ENCODE peak calls at places on chromosomes 13 and 19, in five cellular contexts. V, Z, M, Y and D are unnamed samples.

GRCh38 chr13:48954086-48954485 is 21.6 kb upstream of the FNDC3A start:
- DNase-seq in V (no peak), Z (no peak), M (no peak), Y (peak), D (no peak)

GRCh38 chr19:39166571-39167391 is 30.0 kb upstream of the NCCRP1 start:
- DNase-seq in V (no peak), Z (no peak), M (no peak), Y (peak), D (no peak)

GRCh38 chr13:109206616-109207015 is 577.2 kb downstream of the MYO16 start:
- DNase-seq in V (no peak), Z (no peak), M (no peak), Y (no peak), D (no peak)

GRCh38 chr13:38767506-38768265 is 80.8 kb downstream of the FREM2 start:
- DNase-seq in V (no peak), Z (no peak), M (no peak), Y (no peak), D (no peak)

GRCh38 chr19:17404621-17405249 is 695 bp downstream of the BST2 start:
- DNase-seq in V (no peak), Z (no peak), M (no peak), Y (no peak), D (no peak)

GRCh38 chr13:33204130-33204927 is 81.2 kb downstream of the STARD13 start:
- DNase-seq in V (no peak), Z (no peak), M (no peak), Y (no peak), D (peak)

GRCh38 chr13:51935326-51936171 is 73.8 kb downstream of the CCDC70 start:
- DNase-seq in V (peak), Z (peak), M (peak), Y (no peak), D (no peak)

GRCh38 chr19:36573948-36574726 is 1.0 kb upstream of the ZNF529 start:
- DNase-seq in V (no peak), Z (no peak), M (no peak), Y (peak), D (no peak)

GRCh38 chr19:1847684-1848398 is 442 bp downstream of the REXO1 start:
- DNase-seq in V (no peak), Z (peak), M (peak), Y (peak), D (no peak)

GRCh38 chr19:58085348-58085875 is 12.6 kb downstream of the ZSCAN18 start:
- DNase-seq in V (no peak), Z (no peak), M (no peak), Y (no peak), D (no peak)

GRCh38 chr19:40251244-40251643 is 24.8 kb upstream of the CCNP start:
- DNase-seq in V (no peak), Z (no peak), M (no peak), Y (no peak), D (no peak)

GRCh38 chr19:49781394-49781793 is 14.6 kb downstream of the AP2A1 start:
- DNase-seq in V (no peak), Z (no peak), M (no peak), Y (no peak), D (no peak)

GRCh38 chr19:33902802-33903488 is 106.3 kb downstream of the KCTD15 start:
- DNase-seq in V (peak), Z (no peak), M (peak), Y (no peak), D (no peak)

GRCh38 chr13:111858571-111858970 is 208.4 kb upstream of the SOX1 start:
- DNase-seq in V (no peak), Z (no peak), M (no peak), Y (no peak), D (no peak)

DNA sequence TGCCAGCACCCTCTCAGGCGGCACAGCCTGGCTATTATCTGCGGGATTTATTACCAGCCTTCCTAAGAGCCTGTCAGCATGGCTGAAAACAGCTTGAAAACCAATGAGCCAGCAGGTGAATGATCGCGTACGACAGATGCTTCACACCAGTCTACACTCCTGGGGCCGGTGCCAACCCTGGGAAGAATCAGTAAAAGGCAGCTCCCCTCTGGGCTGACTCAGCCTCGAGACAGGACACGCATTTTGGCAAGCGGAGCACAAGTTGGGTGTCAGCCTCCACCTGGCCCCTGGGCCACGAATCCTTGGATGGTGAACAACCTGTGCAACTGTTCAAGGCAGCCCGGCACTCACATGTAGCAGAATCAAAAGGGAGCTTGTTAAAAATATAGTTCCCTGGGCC is 15.7 kb downstream of the EMP3 start:
- DNase-seq in V (no peak), Z (no peak), M (no peak), Y (no peak), D (no peak)
- TF ChIP-seq HDAC2 in V (no peak), Z (no peak), M (no peak), Y (no peak), D (no peak)

DNA sequence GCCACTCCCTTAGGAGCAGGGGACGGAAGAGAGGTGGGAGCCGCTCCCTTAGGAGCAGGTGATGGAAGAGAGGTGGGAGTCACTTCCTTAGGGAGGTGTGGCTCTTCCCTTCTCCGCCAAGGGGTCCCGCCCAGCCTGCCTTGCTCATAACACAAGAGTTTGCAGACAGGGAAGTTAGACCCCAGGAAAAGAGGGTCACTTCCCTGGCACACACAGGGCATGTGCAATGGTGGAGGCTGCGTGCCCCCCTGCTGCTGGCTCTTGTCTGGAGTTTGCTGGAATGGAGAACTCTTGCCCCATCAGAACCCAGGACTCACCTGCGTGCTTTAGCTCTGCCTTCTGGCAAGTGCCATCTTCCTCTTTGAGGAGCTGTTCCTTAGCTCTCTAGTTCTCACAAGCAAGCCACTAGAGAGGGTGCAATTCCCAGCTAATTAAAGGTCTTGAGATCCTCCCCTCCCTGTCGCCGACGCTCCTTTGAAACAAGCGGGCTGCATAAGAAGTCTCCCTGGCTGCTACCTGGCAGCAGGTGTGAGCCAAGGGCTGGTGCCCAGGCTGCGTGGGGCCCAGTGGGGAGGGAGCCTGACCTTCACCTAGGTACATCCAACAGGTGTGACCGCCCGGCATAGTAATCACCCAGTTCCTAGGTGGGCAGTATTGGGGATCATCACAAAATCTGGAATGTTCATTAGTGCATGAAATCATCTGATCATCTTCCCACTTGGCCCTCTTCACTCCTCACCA is 281.6 kb downstream of the ZNF536 start:
- DNase-seq in V (no peak), Z (no peak), M (no peak), Y (no peak), D (no peak)
- TF ChIP-seq HDAC2 in V (no peak), Z (no peak), M (no peak), Y (no peak), D (no peak)

GRCh38 chr13:42968906-42969305 is 23.1 kb downstream of the EPSTI1 start:
- DNase-seq in V (no peak), Z (peak), M (no peak), Y (no peak), D (no peak)

GRCh38 chr13:42967660-42968059 is 24.4 kb downstream of the EPSTI1 start:
- DNase-seq in V (peak), Z (no peak), M (no peak), Y (no peak), D (no peak)

GRCh38 chr13:42969558-42970172 is 22.4 kb downstream of the EPSTI1 start:
- DNase-seq in V (peak), Z (peak), M (peak), Y (peak), D (no peak)

GRCh38 chr13:42959615-42960014 is 32.4 kb downstream of the EPSTI1 start:
- DNase-seq in V (no peak), Z (no peak), M (no peak), Y (no peak), D (no peak)

DNA sequence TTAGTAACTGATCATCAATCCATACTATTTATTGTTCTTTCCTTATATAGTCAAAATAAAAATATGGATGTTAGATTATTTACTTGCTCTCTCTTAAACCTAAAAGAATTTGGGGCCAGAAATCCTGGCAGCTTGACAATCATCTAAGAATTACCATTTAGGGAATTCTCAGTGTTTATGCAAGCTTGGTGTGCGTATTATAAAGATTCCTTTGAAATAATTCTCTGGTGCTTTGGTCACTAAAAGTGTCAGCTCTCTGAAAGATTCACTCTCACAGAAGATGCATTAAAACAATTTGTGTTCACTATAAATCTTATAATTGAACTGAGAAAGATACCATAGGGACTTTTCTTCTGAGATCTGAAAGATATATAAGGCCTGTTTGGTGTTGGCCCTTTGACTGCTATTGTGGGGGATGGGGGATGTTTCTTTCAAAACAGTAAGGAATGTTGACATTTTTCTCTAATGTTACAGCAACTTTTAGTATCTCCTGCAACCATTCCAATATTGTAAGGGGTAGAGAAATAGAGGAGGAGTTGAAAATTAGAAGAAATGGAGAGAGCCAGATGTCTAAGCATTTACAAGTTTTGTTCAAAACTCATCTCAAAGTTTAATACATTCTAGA is 27.2 kb downstream of the EPSTI1 start:
- DNase-seq in V (no peak), Z (no peak), M (no peak), Y (no peak), D (no peak)
- TF ChIP-seq HDAC2 in V (no peak), Z (no peak), M (no peak), Y (no peak), D (no peak)

DNA sequence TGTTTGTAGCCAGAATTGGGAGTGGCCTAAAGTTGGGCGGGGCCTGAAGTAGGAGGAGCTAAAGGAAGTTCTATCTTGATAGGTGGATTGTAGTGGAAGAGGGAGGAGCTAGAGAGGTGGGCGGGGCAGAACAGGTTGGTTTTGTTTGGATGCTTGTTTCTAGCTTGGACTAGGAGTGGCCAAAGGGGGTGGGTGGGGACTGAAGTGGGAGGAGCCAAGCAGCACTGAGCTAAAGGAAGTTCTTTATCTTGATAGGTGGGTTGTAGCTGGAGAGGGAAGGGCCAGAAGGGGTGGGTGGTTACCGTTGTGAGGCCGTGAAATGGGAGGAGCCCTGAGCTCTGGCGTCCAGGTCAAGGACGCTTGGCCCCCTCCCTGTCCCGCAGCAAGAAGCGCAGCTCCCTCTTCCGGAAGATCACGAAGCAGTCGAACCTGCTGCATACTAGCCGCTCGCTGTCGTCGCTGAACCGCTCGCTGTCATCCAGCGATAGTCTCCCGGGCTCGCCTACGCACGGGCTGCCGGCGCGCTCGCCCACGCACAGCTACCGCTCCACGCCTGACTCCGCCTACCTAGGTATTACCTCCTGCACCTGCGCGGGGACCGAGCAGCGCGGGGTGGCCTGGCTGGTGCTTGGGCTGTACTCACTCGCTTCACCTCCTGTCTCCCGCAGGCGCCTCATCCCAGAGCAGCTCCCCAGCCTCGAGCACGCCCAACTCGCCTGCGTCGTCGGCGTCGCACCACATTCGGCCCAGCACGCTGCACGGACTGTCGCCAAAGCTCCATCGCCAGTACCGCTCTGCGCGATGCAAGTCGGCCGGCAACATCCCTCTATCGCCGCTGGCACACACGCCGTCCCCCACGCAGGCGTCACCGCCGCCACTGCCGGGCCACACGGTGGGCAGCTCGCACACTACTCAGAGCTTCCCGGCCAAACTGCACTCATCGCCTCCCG is 8.0 kb downstream of the DNASE2 start:
- DNase-seq in V (peak), Z (peak), M (peak), Y (peak), D (no peak)
- TF ChIP-seq HDAC2 in V (no peak), Z (no peak), M (no peak), Y (no peak), D (no peak)

GRCh38 chr13:94351292-94352000 is 128.0 kb downstream of the DCT start:
- DNase-seq in V (no peak), Z (no peak), M (no peak), Y (no peak), D (no peak)
- TF ChIP-seq HDAC2 in V (no peak), Z (no peak), M (no peak), Y (no peak), D (no peak)